ENCODE peak calls at places on chromosomes 4 and X, in six cellular contexts. One of them, this sample, is unnamed.

GRCh38 chrX:134075894-134076718 is 90.7 kb upstream of the GPC3 start:
- DNase-seq in cardiac fibroblast: no peak
- DNase-seq in HFF-Myc: no peak
- DNase-seq in neural progenitor cell: no peak
- DNase-seq in HL-60: no peak
- DNase-seq in LNCaP clone FGC: no peak
- DNase-seq in this sample: no peak

GRCh38 chr4:5954056-5954760 is 61.3 kb upstream of the CRMP1 start:
- DNase-seq in cardiac fibroblast: no peak
- DNase-seq in HFF-Myc: no peak
- DNase-seq in neural progenitor cell: no peak
- DNase-seq in HL-60: no peak
- DNase-seq in LNCaP clone FGC: no peak
- DNase-seq in this sample: no peak

GRCh38 chr4:75561789-75562188 is 5.9 kb downstream of the ODAPH start:
- DNase-seq in cardiac fibroblast: peak
- DNase-seq in HFF-Myc: no peak
- DNase-seq in neural progenitor cell: peak
- DNase-seq in HL-60: no peak
- DNase-seq in LNCaP clone FGC: no peak
- DNase-seq in this sample: no peak

GRCh38 chr4:59936566-59936965 is 1263.6 kb upstream of the ADGRL3 start:
- DNase-seq in cardiac fibroblast: no peak
- DNase-seq in HFF-Myc: no peak
- DNase-seq in neural progenitor cell: no peak
- DNase-seq in HL-60: no peak
- DNase-seq in LNCaP clone FGC: peak
- DNase-seq in this sample: no peak

GRCh38 chr4:85489273-85489672 is 14.3 kb downstream of the ARHGAP24 start:
- DNase-seq in cardiac fibroblast: peak
- DNase-seq in HFF-Myc: no peak
- DNase-seq in neural progenitor cell: peak
- DNase-seq in HL-60: no peak
- DNase-seq in LNCaP clone FGC: no peak
- DNase-seq in this sample: peak

GRCh38 chr4:41887821-41888699 is 47.2 kb upstream of the TMEM33 start:
- DNase-seq in cardiac fibroblast: peak
- DNase-seq in HFF-Myc: peak
- DNase-seq in neural progenitor cell: peak
- DNase-seq in HL-60: peak
- DNase-seq in LNCaP clone FGC: peak
- DNase-seq in this sample: peak

GRCh38 chrX:119573840-119574393 is 446 bp upstream of the UBE2A start:
- DNase-seq in cardiac fibroblast: peak
- DNase-seq in HFF-Myc: no peak
- DNase-seq in neural progenitor cell: no peak
- DNase-seq in HL-60: peak
- DNase-seq in LNCaP clone FGC: peak
- DNase-seq in this sample: peak

GRCh38 chrX:93420090-93420489 is 253.3 kb downstream of the NAP1L3 start:
- DNase-seq in cardiac fibroblast: no peak
- DNase-seq in HFF-Myc: no peak
- DNase-seq in neural progenitor cell: peak
- DNase-seq in HL-60: no peak
- DNase-seq in LNCaP clone FGC: no peak
- DNase-seq in this sample: no peak

GRCh38 chr4:161555689-161556660 is 607.8 kb downstream of the FSTL5 start:
- DNase-seq in cardiac fibroblast: peak
- DNase-seq in HFF-Myc: no peak
- DNase-seq in neural progenitor cell: no peak
- DNase-seq in HL-60: no peak
- DNase-seq in LNCaP clone FGC: no peak
- DNase-seq in this sample: no peak

GRCh38 chrX:45198301-45198700 is 2.4 kb downstream of the DIPK2B start:
- DNase-seq in cardiac fibroblast: no peak
- DNase-seq in HFF-Myc: no peak
- DNase-seq in neural progenitor cell: no peak
- DNase-seq in HL-60: peak
- DNase-seq in LNCaP clone FGC: no peak
- DNase-seq in this sample: no peak

GRCh38 chr4:74109894-74110605 is 11.1 kb upstream of the CXCL2 start:
- DNase-seq in cardiac fibroblast: peak
- DNase-seq in HFF-Myc: no peak
- DNase-seq in neural progenitor cell: no peak
- DNase-seq in HL-60: no peak
- DNase-seq in LNCaP clone FGC: no peak
- DNase-seq in this sample: peak

GRCh38 chr4:184477201-184477999 is 3.0 kb upstream of the IRF2 start:
- DNase-seq in cardiac fibroblast: no peak
- DNase-seq in HFF-Myc: no peak
- DNase-seq in neural progenitor cell: peak
- DNase-seq in HL-60: no peak
- DNase-seq in LNCaP clone FGC: no peak
- DNase-seq in this sample: no peak
- H3K4me3 ChIP-seq in cardiac fibroblast: no peak
- H3K4me3 ChIP-seq in HFF-Myc: no peak
- H3K4me3 ChIP-seq in neural progenitor cell: no peak
- H3K4me3 ChIP-seq in HL-60: no peak
- H3K4me3 ChIP-seq in LNCaP clone FGC: no peak
- H3K4me3 ChIP-seq in this sample: no peak

GRCh38 chr4:2397596-2398379 is 20.7 kb downstream of the ZFYVE28 start:
- DNase-seq in cardiac fibroblast: no peak
- DNase-seq in HFF-Myc: no peak
- DNase-seq in neural progenitor cell: no peak
- DNase-seq in HL-60: no peak
- DNase-seq in LNCaP clone FGC: no peak
- DNase-seq in this sample: no peak

GRCh38 chr4:2394544-2394943 is 23.9 kb downstream of the ZFYVE28 start:
- DNase-seq in cardiac fibroblast: no peak
- DNase-seq in HFF-Myc: no peak
- DNase-seq in neural progenitor cell: no peak
- DNase-seq in HL-60: no peak
- DNase-seq in LNCaP clone FGC: no peak
- DNase-seq in this sample: no peak

GRCh38 chr4:2395584-2395983 is 22.9 kb downstream of the ZFYVE28 start:
- DNase-seq in cardiac fibroblast: no peak
- DNase-seq in HFF-Myc: no peak
- DNase-seq in neural progenitor cell: no peak
- DNase-seq in HL-60: no peak
- DNase-seq in LNCaP clone FGC: no peak
- DNase-seq in this sample: no peak

GRCh38 chr4:2395038-2395437 is 23.4 kb downstream of the ZFYVE28 start:
- DNase-seq in cardiac fibroblast: peak
- DNase-seq in HFF-Myc: no peak
- DNase-seq in neural progenitor cell: no peak
- DNase-seq in HL-60: no peak
- DNase-seq in LNCaP clone FGC: no peak
- DNase-seq in this sample: peak

DNA sequence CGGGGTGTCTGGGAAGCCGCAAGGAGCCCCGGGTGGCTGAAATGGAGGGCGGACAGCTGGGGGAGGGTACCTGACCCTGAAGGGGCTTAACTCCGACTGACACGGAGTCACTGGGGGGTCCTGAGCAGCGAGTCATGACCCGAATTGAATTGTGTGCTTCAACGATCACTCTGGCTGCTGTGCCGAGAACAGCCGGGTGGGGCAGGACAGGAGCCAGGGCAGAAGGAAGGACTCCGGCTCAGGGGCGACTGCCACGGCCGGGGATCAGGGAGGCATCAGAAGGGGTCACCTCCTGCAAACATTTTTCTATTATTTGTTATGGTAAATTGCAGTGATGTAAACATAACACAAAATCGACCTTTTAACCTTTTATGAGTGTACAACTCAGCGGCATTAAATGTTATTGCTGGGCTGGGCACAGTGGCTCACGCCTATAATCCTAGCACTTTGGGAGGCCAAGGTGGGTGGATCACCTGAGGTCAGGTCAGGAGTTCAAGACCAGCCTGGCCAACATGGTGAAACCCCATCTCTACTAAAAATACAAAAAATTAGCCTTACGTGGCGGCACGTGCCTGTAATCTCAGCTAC is 21.6 kb downstream of the ZFYVE28 start:
- DNase-seq in cardiac fibroblast: no peak
- DNase-seq in HFF-Myc: no peak
- DNase-seq in neural progenitor cell: no peak
- DNase-seq in HL-60: no peak
- DNase-seq in LNCaP clone FGC: no peak
- DNase-seq in this sample: no peak
- TF ChIP-seq CTCF in cardiac fibroblast: no peak
- TF ChIP-seq CTCF in HFF-Myc: no peak
- TF ChIP-seq CTCF in neural progenitor cell: no peak
- TF ChIP-seq CTCF in HL-60: no peak
- TF ChIP-seq CTCF in LNCaP clone FGC: no peak
- TF ChIP-seq CTCF in this sample: no peak

GRCh38 chrX:132786217-132786616 is 172.2 kb downstream of the HS6ST2 start:
- DNase-seq in cardiac fibroblast: peak
- DNase-seq in HFF-Myc: no peak
- DNase-seq in neural progenitor cell: no peak
- DNase-seq in HL-60: no peak
- DNase-seq in LNCaP clone FGC: no peak
- DNase-seq in this sample: no peak
- H3K4me3 ChIP-seq in cardiac fibroblast: no peak
- H3K4me3 ChIP-seq in HFF-Myc: no peak
- H3K4me3 ChIP-seq in neural progenitor cell: no peak
- H3K4me3 ChIP-seq in HL-60: no peak
- H3K4me3 ChIP-seq in LNCaP clone FGC: no peak
- H3K4me3 ChIP-seq in this sample: no peak

DNA sequence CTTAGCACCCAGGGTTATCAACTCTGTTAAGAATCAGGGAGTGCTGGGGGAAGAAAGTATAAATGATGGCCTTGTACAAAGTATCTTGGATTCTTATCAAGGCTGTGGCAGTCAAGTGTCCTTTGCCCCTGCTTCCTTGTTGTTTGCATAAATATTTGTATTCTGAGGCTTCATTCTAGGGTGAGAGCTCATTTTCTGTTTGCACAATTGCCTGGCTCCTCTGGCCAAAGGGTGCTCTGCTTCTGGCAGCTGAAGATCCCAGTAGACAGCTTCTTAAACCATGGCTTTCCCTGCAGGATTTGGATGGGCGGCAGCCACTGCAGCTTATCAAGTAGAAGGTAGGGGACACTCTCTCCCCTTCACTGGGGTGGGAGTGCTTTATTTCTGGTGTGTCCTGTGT is at the start of gene GBA3:
- DNase-seq in cardiac fibroblast: no peak
- DNase-seq in HFF-Myc: no peak
- DNase-seq in neural progenitor cell: peak
- DNase-seq in HL-60: no peak
- DNase-seq in LNCaP clone FGC: no peak
- DNase-seq in this sample: no peak
- TF ChIP-seq CTCF in cardiac fibroblast: no peak
- TF ChIP-seq CTCF in HFF-Myc: no peak
- TF ChIP-seq CTCF in neural progenitor cell: no peak
- TF ChIP-seq CTCF in HL-60: no peak
- TF ChIP-seq CTCF in LNCaP clone FGC: no peak
- TF ChIP-seq CTCF in this sample: no peak

GRCh38 chr4:48271048-48271452 is 1.4 kb upstream of the TEC start:
- DNase-seq in cardiac fibroblast: no peak
- DNase-seq in HFF-Myc: no peak
- DNase-seq in neural progenitor cell: no peak
- DNase-seq in HL-60: no peak
- DNase-seq in LNCaP clone FGC: no peak
- DNase-seq in this sample: no peak

GRCh38 chr4:48268956-48269860 is at the start of gene TEC:
- DNase-seq in cardiac fibroblast: peak
- DNase-seq in HFF-Myc: no peak
- DNase-seq in neural progenitor cell: peak
- DNase-seq in HL-60: peak
- DNase-seq in LNCaP clone FGC: peak
- DNase-seq in this sample: no peak

GRCh38 chr4:48269861-48270515 is 350 bp upstream of the TEC start:
- DNase-seq in cardiac fibroblast: peak
- DNase-seq in HFF-Myc: no peak
- DNase-seq in neural progenitor cell: peak
- DNase-seq in HL-60: peak
- DNase-seq in LNCaP clone FGC: peak
- DNase-seq in this sample: peak

GRCh38 chr4:48271626-48272025 is 2.0 kb upstream of the TEC start:
- DNase-seq in cardiac fibroblast: no peak
- DNase-seq in HFF-Myc: no peak
- DNase-seq in neural progenitor cell: no peak
- DNase-seq in HL-60: no peak
- DNase-seq in LNCaP clone FGC: no peak
- DNase-seq in this sample: no peak

DNA sequence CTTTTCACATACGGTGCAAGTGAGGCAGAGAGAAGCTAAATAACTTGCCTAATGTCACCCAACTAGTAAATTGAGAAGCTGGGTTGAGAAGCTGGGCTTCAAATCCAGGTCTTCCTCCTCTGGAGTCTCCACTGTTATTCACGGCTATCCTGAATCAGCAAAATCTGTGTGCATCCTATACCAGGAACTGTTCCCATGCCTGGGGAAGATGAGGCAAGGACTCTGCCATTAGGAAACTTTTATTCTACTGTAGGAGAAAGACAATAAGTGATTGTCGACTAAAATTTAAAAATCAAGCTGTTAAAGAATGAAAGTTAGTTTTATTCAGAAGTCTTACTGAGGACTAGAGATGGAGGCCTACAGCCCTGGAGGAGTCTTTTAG is 869 bp upstream of the TEC start:
- DNase-seq in cardiac fibroblast: no peak
- DNase-seq in HFF-Myc: no peak
- DNase-seq in neural progenitor cell: no peak
- DNase-seq in HL-60: no peak
- DNase-seq in LNCaP clone FGC: no peak
- DNase-seq in this sample: no peak
- H3K4me3 ChIP-seq in cardiac fibroblast: no peak
- H3K4me3 ChIP-seq in HFF-Myc: peak
- H3K4me3 ChIP-seq in neural progenitor cell: peak
- H3K4me3 ChIP-seq in HL-60: peak
- H3K4me3 ChIP-seq in LNCaP clone FGC: peak
- H3K4me3 ChIP-seq in this sample: no peak

GRCh38 chr4:8402640-8403039 is 37.9 kb downstream of the ACOX3 start:
- DNase-seq in cardiac fibroblast: no peak
- DNase-seq in HFF-Myc: no peak
- DNase-seq in neural progenitor cell: no peak
- DNase-seq in HL-60: peak
- DNase-seq in LNCaP clone FGC: no peak
- DNase-seq in this sample: no peak
- TF ChIP-seq CTCF in cardiac fibroblast: no peak
- TF ChIP-seq CTCF in HFF-Myc: no peak
- TF ChIP-seq CTCF in neural progenitor cell: no peak
- TF ChIP-seq CTCF in HL-60: no peak
- TF ChIP-seq CTCF in LNCaP clone FGC: no peak
- TF ChIP-seq CTCF in this sample: no peak

DNA sequence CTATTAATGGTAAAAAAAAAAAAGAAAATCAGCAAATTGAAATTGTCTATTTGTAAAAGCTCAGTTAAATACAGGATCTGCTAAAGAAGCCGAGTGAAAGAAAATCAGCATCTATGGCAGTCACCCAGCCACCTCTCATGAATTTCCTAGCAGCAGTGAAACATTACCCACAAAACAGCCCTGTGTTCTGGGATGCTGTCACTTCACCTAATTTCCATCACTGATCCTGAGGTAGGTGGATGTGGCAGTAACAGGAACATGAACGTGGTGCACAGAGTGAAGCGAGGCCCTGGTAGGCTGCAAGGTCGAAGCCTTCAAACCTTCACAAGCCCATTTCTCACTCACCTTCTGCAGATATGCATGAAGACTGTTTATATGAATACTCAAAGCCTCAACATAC is 65.2 kb downstream of the RXFP1 start:
- DNase-seq in cardiac fibroblast: no peak
- DNase-seq in HFF-Myc: no peak
- DNase-seq in neural progenitor cell: no peak
- DNase-seq in HL-60: no peak
- DNase-seq in LNCaP clone FGC: no peak
- DNase-seq in this sample: no peak
- H3K4me3 ChIP-seq in cardiac fibroblast: no peak
- H3K4me3 ChIP-seq in HFF-Myc: no peak
- H3K4me3 ChIP-seq in neural progenitor cell: no peak
- H3K4me3 ChIP-seq in HL-60: no peak
- H3K4me3 ChIP-seq in LNCaP clone FGC: no peak
- H3K4me3 ChIP-seq in this sample: no peak

GRCh38 chrX:38375888-38376287 is 23.5 kb downstream of the OTC start:
- DNase-seq in cardiac fibroblast: peak
- DNase-seq in HFF-Myc: no peak
- DNase-seq in neural progenitor cell: peak
- DNase-seq in HL-60: peak
- DNase-seq in LNCaP clone FGC: no peak
- DNase-seq in this sample: peak
- TF ChIP-seq CTCF in cardiac fibroblast: peak
- TF ChIP-seq CTCF in HFF-Myc: peak
- TF ChIP-seq CTCF in neural progenitor cell: peak
- TF ChIP-seq CTCF in HL-60: no peak
- TF ChIP-seq CTCF in LNCaP clone FGC: peak
- TF ChIP-seq CTCF in this sample: peak